ENCODE peak calls at places on chromosomes 7 and 10, in four cellular contexts. One of them, this sample, is unnamed.
A peak's percentile ranks its signal among the peaks of the same experiment; 100 is the strongest.

GRCh38 chr10:33799281-33799943 is 464.9 kb upstream of the NRP1 start:
- DNase-seq in fibroblast of the conjunctiva: no peak
- DNase-seq in MM.1S: no peak
- DNase-seq in uterus: no peak
- DNase-seq in this sample: no peak

GRCh38 chr10:70762441-70763177 is 22.6 kb downstream of the TBATA start:
- DNase-seq in fibroblast of the conjunctiva: no peak
- DNase-seq in MM.1S: no peak
- DNase-seq in uterus: no peak
- DNase-seq in this sample: no peak

GRCh38 chr10:78547905-78548304 is 514.2 kb downstream of the RPS24 start:
- DNase-seq in fibroblast of the conjunctiva: no peak
- DNase-seq in MM.1S: no peak
- DNase-seq in uterus: no peak
- DNase-seq in this sample: no peak

GRCh38 chr10:89535185-89536012 is at the start of gene SLC16A12:
- DNase-seq in fibroblast of the conjunctiva: no peak
- DNase-seq in MM.1S: no peak
- DNase-seq in uterus: no peak
- DNase-seq in this sample: no peak

GRCh38 chr10:119254355-119254754 is 47.0 kb downstream of the GRK5 start:
- DNase-seq in fibroblast of the conjunctiva: no peak
- DNase-seq in MM.1S: no peak
- DNase-seq in uterus: no peak
- DNase-seq in this sample: no peak

GRCh38 chr7:70208236-70209063 is 610.2 kb downstream of the AUTS2 start:
- DNase-seq in fibroblast of the conjunctiva: no peak
- DNase-seq in MM.1S: no peak
- DNase-seq in uterus: no peak
- DNase-seq in this sample: no peak

GRCh38 chr7:155345490-155345889 is 47.8 kb downstream of the INSIG1 start:
- DNase-seq in fibroblast of the conjunctiva: no peak
- DNase-seq in MM.1S: no peak
- DNase-seq in uterus: no peak
- DNase-seq in this sample: no peak

GRCh38 chr7:149414171-149414570 is 46.7 kb downstream of the ZNF777 start:
- DNase-seq in fibroblast of the conjunctiva: no peak
- DNase-seq in MM.1S: no peak
- DNase-seq in uterus: no peak
- DNase-seq in this sample: no peak

GRCh38 chr7:31171216-31171750 is 119.2 kb downstream of the ADCYAP1R1 start:
- DNase-seq in fibroblast of the conjunctiva: no peak
- DNase-seq in MM.1S: peak; percentile 71
- DNase-seq in uterus: no peak
- DNase-seq in this sample: no peak

GRCh38 chr10:67296926-67297325 is 371.1 kb downstream of the LRRTM3 start:
- DNase-seq in fibroblast of the conjunctiva: no peak
- DNase-seq in MM.1S: no peak
- DNase-seq in uterus: no peak
- DNase-seq in this sample: no peak

GRCh38 chr10:80025281-80025680 is 53.2 kb upstream of the TMEM254 start:
- DNase-seq in fibroblast of the conjunctiva: no peak
- DNase-seq in MM.1S: no peak
- DNase-seq in uterus: no peak
- DNase-seq in this sample: no peak

GRCh38 chr10:3398825-3399646 is 226.5 kb upstream of the PITRM1 start:
- DNase-seq in fibroblast of the conjunctiva: no peak
- DNase-seq in MM.1S: no peak
- DNase-seq in uterus: no peak
- DNase-seq in this sample: no peak

GRCh38 chr10:35416628-35417625 is 80.6 kb downstream of the CCNY start:
- DNase-seq in fibroblast of the conjunctiva: no peak
- DNase-seq in MM.1S: no peak
- DNase-seq in uterus: peak; percentile 19
- DNase-seq in this sample: no peak

GRCh38 chr10:34739915-34740314 is 75.2 kb downstream of the PARD3 start:
- DNase-seq in fibroblast of the conjunctiva: peak; percentile 37
- DNase-seq in MM.1S: peak; percentile 34
- DNase-seq in uterus: peak; percentile 69
- DNase-seq in this sample: peak; percentile 77

GRCh38 chr10:88835910-88836221 is 15.8 kb downstream of the ANKRD22 start:
- DNase-seq in fibroblast of the conjunctiva: no peak
- DNase-seq in MM.1S: no peak
- DNase-seq in uterus: no peak
- DNase-seq in this sample: no peak

GRCh38 chr10:44278669-44279337 is 106.1 kb downstream of the CXCL12 start:
- DNase-seq in fibroblast of the conjunctiva: no peak
- DNase-seq in MM.1S: no peak
- DNase-seq in uterus: no peak
- DNase-seq in this sample: no peak

GRCh38 chr10:105024184-105024583 is 383.1 kb downstream of the SORCS3 start:
- DNase-seq in fibroblast of the conjunctiva: no peak
- DNase-seq in MM.1S: no peak
- DNase-seq in uterus: no peak
- DNase-seq in this sample: no peak

GRCh38 chr7:102473271-102473991 is 5.3 kb downstream of the POLR2J start:
- DNase-seq in fibroblast of the conjunctiva: no peak
- DNase-seq in MM.1S: peak; percentile 4
- DNase-seq in uterus: no peak
- DNase-seq in this sample: no peak

GRCh38 chr10:123800821-123801220 is 90.8 kb downstream of the CPXM2 start:
- DNase-seq in fibroblast of the conjunctiva: no peak
- DNase-seq in MM.1S: no peak
- DNase-seq in uterus: no peak
- DNase-seq in this sample: no peak

GRCh38 chr10:22436893-22437619 is 91.8 kb downstream of the SPAG6 start:
- DNase-seq in fibroblast of the conjunctiva: peak; percentile 87
- DNase-seq in MM.1S: peak; percentile 91
- DNase-seq in uterus: peak; percentile 90
- DNase-seq in this sample: peak; percentile 90

GRCh38 chr7:46454796-46455195 is 533.7 kb upstream of the IGFBP3 start:
- DNase-seq in fibroblast of the conjunctiva: no peak
- DNase-seq in MM.1S: no peak
- DNase-seq in uterus: no peak
- DNase-seq in this sample: no peak

GRCh38 chr10:97601268-97602215 is 12.0 kb downstream of the C10orf62 start:
- DNase-seq in fibroblast of the conjunctiva: no peak
- DNase-seq in MM.1S: no peak
- DNase-seq in uterus: no peak
- DNase-seq in this sample: no peak

GRCh38 chr10:62244088-62244487 is 24.6 kb downstream of the RTKN2 start:
- DNase-seq in fibroblast of the conjunctiva: no peak
- DNase-seq in MM.1S: no peak
- DNase-seq in uterus: no peak
- DNase-seq in this sample: no peak

GRCh38 chr7:84236398-84236797 is 41.8 kb upstream of the SEMA3A start:
- DNase-seq in fibroblast of the conjunctiva: no peak
- DNase-seq in MM.1S: no peak
- DNase-seq in uterus: no peak
- DNase-seq in this sample: no peak

GRCh38 chr10:36725581-36726520 is 399.5 kb upstream of the ANKRD30A start:
- DNase-seq in fibroblast of the conjunctiva: peak; percentile 72
- DNase-seq in MM.1S: peak; percentile 44
- DNase-seq in uterus: no peak
- DNase-seq in this sample: peak; percentile 45

GRCh38 chr7:50962962-50963374 is 180.3 kb upstream of the GRB10 start:
- DNase-seq in fibroblast of the conjunctiva: peak; percentile 20
- DNase-seq in MM.1S: no peak
- DNase-seq in uterus: peak; percentile 71
- DNase-seq in this sample: no peak

GRCh38 chr10:128210215-128211063 is 84.2 kb upstream of the MKI67 start:
- DNase-seq in fibroblast of the conjunctiva: peak; percentile 4
- DNase-seq in MM.1S: peak; percentile 61
- DNase-seq in uterus: peak; percentile 30
- DNase-seq in this sample: no peak

This sample was measured in AG04450.